ENCODE peak calls at places on chromosomes 3 and 15, in four cellular contexts. Y is IMR-90, L is K562, J is GM12878. M is an unnamed sample.

GRCh38 chr15:61390138-61390537 is 161.0 kb upstream of the RORA start:
- DNase-seq in Y (no peak), L (no peak), J (no peak), M (no peak)

GRCh38 chr3:177102526-177102925 is 94.8 kb downstream of the TBL1XR1 start:
- DNase-seq in J (no peak), L (peak), Y (peak), M (no peak)

GRCh38 chr3:188868803-188869202 is 303.0 kb upstream of the TPRG1 start:
- DNase-seq in Y (no peak), L (no peak), J (no peak), M (no peak)

GRCh38 chr15:74610302-74610951 is 5.2 kb upstream of the CLK3 start:
- DNase-seq in Y (no peak), J (no peak), L (peak), M (no peak)

GRCh38 chr3:107542665-107543064 is 19.9 kb downstream of the BBX start:
- DNase-seq in J (no peak), L (no peak), Y (peak), M (no peak)

GRCh38 chr15:80957976-80958375 is 31.6 kb downstream of the MESD start:
- DNase-seq in L (no peak), J (no peak), Y (peak), M (no peak)

GRCh38 chr3:154684440-154684839 is 254.4 kb upstream of the GPR149 start:
- DNase-seq in J (no peak), L (no peak), Y (no peak), M (no peak)

GRCh38 chr3:108838411-108838810 is 15.8 kb downstream of the TRAT1 start:
- DNase-seq in Y (no peak), L (no peak), J (no peak), M (no peak)

GRCh38 chr3:111636506-111636905 is 41.4 kb upstream of the ZBED2 start:
- DNase-seq in L (no peak), Y (peak), J (no peak), M (no peak)

GRCh38 chr3:49098910-49099630 is 5.2 kb upstream of the QRICH1 start:
- DNase-seq in L (no peak), J (no peak), Y (no peak), M (no peak)

GRCh38 chr3:39383913-39384664 is 919 bp downstream of the SLC25A38 start:
- DNase-seq in Y (peak), L (peak), J (peak), M (peak)

GRCh38 chr15:68653031-68653635 is 74.3 kb downstream of the CORO2B start:
- DNase-seq in Y (no peak), L (no peak), J (no peak), M (peak)

GRCh38 chr3:132721479-132722164 is 587 bp downstream of the NPHP3 start:
- DNase-seq in L (peak), J (no peak), Y (peak), M (no peak)

GRCh38 chr3:101072299-101072698 is 79.1 kb upstream of the ABI3BP start:
- DNase-seq in L (no peak), J (no peak), Y (peak), M (no peak)

GRCh38 chr3:140384028-140384771 is 293.7 kb upstream of the TRIM42 start:
- DNase-seq in J (no peak), L (no peak), Y (no peak), M (no peak)

GRCh38 chr3:9909221-9910013 is 6.8 kb downstream of the IL17RE start:
- DNase-seq in Y (no peak), L (no peak), J (no peak), M (no peak)

GRCh38 chr3:170724599-170724998 is 138.7 kb upstream of the SLC7A14 start:
- DNase-seq in Y (peak), J (no peak), L (no peak), M (no peak)

GRCh38 chr3:7877312-7877711 is 624.3 kb upstream of the LMCD1 start:
- DNase-seq in L (no peak), Y (no peak), J (no peak), M (no peak)

GRCh38 chr15:28103831-28104230 is 4.7 kb upstream of the OCA2 start:
- DNase-seq in Y (no peak), J (no peak), L (no peak), M (no peak)

GRCh38 chr15:78988361-78988911 is 43.6 kb upstream of the CTSH start:
- DNase-seq in J (peak), L (no peak), Y (peak), M (no peak)

GRCh38 chr15:58309993-58310928 is 121.5 kb upstream of the LIPC start:
- DNase-seq in Y (no peak), J (no peak), L (no peak), M (no peak)

GRCh38 chr15:92817339-92817886 is 82.7 kb upstream of the CHD2 start:
- DNase-seq in J (no peak), L (peak), Y (no peak), M (no peak)
- TF ChIP-seq CHD1 in J (no peak), L (no peak), Y (no peak), M (no peak)

DNA sequence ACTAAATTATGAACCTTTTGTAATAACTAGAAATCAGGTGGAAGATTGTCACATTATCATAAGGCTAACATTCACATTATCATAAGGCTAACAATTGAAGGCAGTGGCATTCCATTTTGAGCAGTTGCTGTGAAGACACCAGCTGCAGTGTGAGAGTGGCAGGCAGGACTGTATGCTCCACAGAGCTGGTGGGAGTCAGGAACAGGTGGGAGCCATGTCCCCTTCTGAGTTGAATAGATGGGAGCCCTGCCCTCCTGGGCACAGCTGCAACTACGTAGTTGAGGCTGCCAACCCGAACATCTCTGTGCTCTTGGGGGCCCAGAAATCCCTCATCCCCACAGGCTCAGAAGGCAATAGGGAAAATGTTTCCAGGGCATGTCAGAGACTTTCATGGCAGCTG is 1627.6 kb downstream of the SI start:
- DNase-seq in J (no peak), Y (no peak), L (no peak), M (no peak)
- TF ChIP-seq CHD1 in J (no peak), Y (no peak), L (no peak), M (no peak)

GRCh38 chr15:70955151-70955550 is 62.5 kb downstream of the LRRC49 start:
- DNase-seq in L (no peak), J (no peak), Y (peak), M (no peak)
- TF ChIP-seq CHD1 in L (no peak), J (no peak), Y (no peak), M (no peak)

DNA sequence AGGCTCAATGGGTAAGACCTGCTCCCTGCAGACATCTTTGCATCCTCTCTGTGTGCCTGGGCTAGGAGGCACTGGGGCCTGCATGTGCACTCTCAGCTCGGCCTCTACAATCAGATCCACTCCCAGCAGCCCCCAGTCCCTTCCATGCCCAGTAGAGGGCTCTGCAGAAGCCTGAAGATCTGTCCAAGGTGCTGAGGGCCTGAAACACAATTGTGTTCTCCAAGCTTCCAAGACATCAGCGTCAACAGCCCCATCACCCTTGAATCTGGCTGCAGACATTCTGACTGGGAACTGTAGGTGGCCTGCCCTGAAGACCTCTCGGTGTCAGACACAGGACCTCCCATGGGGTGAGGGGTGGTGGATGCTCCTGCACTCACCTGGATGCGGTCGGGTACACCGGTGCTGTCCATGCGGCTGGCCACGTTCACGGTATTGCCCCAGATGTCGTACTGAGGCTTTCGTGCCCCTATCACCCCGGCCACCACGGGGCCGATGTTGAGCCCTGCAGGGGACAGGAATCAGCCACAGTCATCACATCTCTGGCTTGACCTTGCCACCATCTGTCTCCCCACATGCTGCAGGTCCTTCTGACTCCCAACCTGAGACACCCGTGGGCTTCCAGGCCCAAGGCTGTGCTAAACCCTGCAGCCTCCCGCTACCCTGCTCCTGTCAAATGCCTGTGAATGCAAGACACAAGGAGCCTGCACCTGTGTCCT is 84.7 kb downstream of the SEC22A start:
- DNase-seq in L (peak), J (no peak), Y (peak), M (peak)
- TF ChIP-seq CHD1 in L (no peak), J (no peak), Y (no peak), M (no peak)

DNA sequence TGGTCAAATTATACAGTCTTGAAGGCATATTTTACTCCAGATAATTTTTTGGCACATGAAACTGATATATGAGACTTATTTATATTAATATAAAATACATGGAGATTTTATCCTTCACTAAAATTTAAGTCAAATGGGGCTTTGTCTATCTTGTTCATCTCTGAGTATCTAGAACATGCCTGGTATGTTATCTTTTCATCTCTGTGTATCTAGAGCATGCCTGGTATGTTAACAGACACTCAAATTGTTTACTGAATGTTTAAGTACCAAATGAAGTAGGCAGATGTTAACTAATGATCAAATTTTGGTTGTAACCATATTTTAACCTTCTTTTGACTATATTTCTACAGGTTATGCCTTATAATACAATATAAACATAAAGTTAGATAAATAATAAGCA is 7.7 kb downstream of the GTF2A2 start:
- DNase-seq in Y (peak), J (no peak), L (no peak), M (no peak)
- TF ChIP-seq CHD1 in Y (no peak), J (no peak), L (no peak), M (no peak)

GRCh38 chr15:57025264-57025939 is 107.0 kb downstream of the TCF12 start:
- DNase-seq in Y (peak), L (no peak), J (no peak), M (no peak)
- TF ChIP-seq CHD1 in Y (no peak), L (no peak), J (no peak), M (no peak)